ENCODE peak calls at places on chromosomes 16 and 17, in ten cellular contexts. One of them, this sample, is unnamed.

GRCh38 chr16:17439580-17439979 is 31.2 kb downstream of the XYLT1 start:
- DNase-seq in kidney: no peak
- DNase-seq in sigmoid colon: no peak
- DNase-seq in GM23338: no peak
- DNase-seq in breast epithelium: no peak
- DNase-seq in MM.1S: no peak
- DNase-seq in neural progenitor cell: no peak
- DNase-seq in hepatocyte: no peak
- DNase-seq in psoas muscle: no peak
- DNase-seq in heart left ventricle: no peak
- DNase-seq in this sample: no peak

GRCh38 chr16:11128211-11129123 is 127.5 kb downstream of the SOCS1 start:
- DNase-seq in kidney: no peak
- DNase-seq in sigmoid colon: peak; percentile 70
- DNase-seq in GM23338: no peak
- DNase-seq in breast epithelium: no peak
- DNase-seq in MM.1S: no peak
- DNase-seq in neural progenitor cell: no peak
- DNase-seq in hepatocyte: peak; percentile 44
- DNase-seq in psoas muscle: no peak
- DNase-seq in heart left ventricle: peak; percentile 59
- DNase-seq in this sample: no peak

GRCh38 chr17:67421869-67422273 is 44.8 kb downstream of the PITPNC1 start:
- DNase-seq in kidney: no peak
- DNase-seq in sigmoid colon: no peak
- DNase-seq in GM23338: peak; percentile 24
- DNase-seq in breast epithelium: peak; percentile 57
- DNase-seq in MM.1S: no peak
- DNase-seq in neural progenitor cell: no peak
- DNase-seq in hepatocyte: no peak
- DNase-seq in psoas muscle: no peak
- DNase-seq in heart left ventricle: no peak
- DNase-seq in this sample: no peak

GRCh38 chr16:56262148-56262878 is 71.0 kb downstream of the GNAO1 start:
- DNase-seq in kidney: no peak
- DNase-seq in sigmoid colon: peak; percentile 72
- DNase-seq in GM23338: no peak
- DNase-seq in breast epithelium: no peak
- DNase-seq in MM.1S: no peak
- DNase-seq in neural progenitor cell: no peak
- DNase-seq in hepatocyte: peak; percentile 72
- DNase-seq in psoas muscle: no peak
- DNase-seq in heart left ventricle: no peak
- DNase-seq in this sample: no peak

GRCh38 chr17:2721603-2722002 is 10.0 kb upstream of the CLUH start:
- DNase-seq in kidney: no peak
- DNase-seq in sigmoid colon: no peak
- DNase-seq in GM23338: no peak
- DNase-seq in breast epithelium: no peak
- DNase-seq in MM.1S: no peak
- DNase-seq in neural progenitor cell: no peak
- DNase-seq in hepatocyte: no peak
- DNase-seq in psoas muscle: no peak
- DNase-seq in heart left ventricle: no peak
- DNase-seq in this sample: no peak

GRCh38 chr16:47262938-47263337 is 119.2 kb upstream of the NETO2 start:
- DNase-seq in kidney: no peak
- DNase-seq in sigmoid colon: no peak
- DNase-seq in GM23338: no peak
- DNase-seq in breast epithelium: no peak
- DNase-seq in MM.1S: no peak
- DNase-seq in neural progenitor cell: no peak
- DNase-seq in hepatocyte: no peak
- DNase-seq in psoas muscle: no peak
- DNase-seq in heart left ventricle: no peak
- DNase-seq in this sample: no peak

GRCh38 chr16:15604460-15605390 is 38.2 kb downstream of the MARF1 start:
- DNase-seq in kidney: no peak
- DNase-seq in sigmoid colon: no peak
- DNase-seq in GM23338: no peak
- DNase-seq in breast epithelium: no peak
- DNase-seq in MM.1S: no peak
- DNase-seq in neural progenitor cell: no peak
- DNase-seq in hepatocyte: no peak
- DNase-seq in psoas muscle: no peak
- DNase-seq in heart left ventricle: no peak
- DNase-seq in this sample: no peak

GRCh38 chr16:57834936-57835335 is 32.6 kb upstream of the KIFC3 start:
- DNase-seq in kidney: no peak
- DNase-seq in sigmoid colon: no peak
- DNase-seq in GM23338: peak; percentile 58
- DNase-seq in breast epithelium: no peak
- DNase-seq in MM.1S: no peak
- DNase-seq in neural progenitor cell: peak; percentile 48
- DNase-seq in hepatocyte: no peak
- DNase-seq in psoas muscle: no peak
- DNase-seq in heart left ventricle: no peak
- DNase-seq in this sample: no peak

DNA sequence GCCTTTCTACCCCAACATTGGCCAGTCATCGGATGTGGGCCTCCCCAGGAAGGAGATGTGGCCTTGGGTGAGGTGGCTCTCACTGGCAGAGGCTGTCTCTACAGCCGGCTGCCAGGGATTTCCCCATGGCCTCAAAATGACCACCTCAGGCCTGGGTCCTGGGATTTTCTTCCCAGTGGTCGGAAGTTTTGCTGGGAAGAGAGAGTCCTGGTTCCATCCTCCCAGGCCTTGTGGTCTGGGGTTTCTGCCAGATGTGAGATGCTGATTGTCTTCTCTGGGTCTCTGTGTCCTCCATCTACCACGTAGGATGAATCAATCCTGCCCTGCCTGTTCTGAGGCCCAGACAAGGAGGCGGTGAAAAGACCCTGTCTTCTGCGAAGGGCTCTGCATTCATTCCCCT is 47.1 kb downstream of the NLRP1 start:
- DNase-seq in kidney: no peak
- DNase-seq in sigmoid colon: no peak
- DNase-seq in GM23338: no peak
- DNase-seq in breast epithelium: no peak
- DNase-seq in MM.1S: no peak
- DNase-seq in neural progenitor cell: no peak
- DNase-seq in hepatocyte: peak; percentile 4
- DNase-seq in psoas muscle: no peak
- DNase-seq in heart left ventricle: no peak
- DNase-seq in this sample: no peak
- H3K36me3 ChIP-seq in kidney: no peaks in the 10 kb centered on the region
- H3K36me3 ChIP-seq in sigmoid colon: no peaks in the 10 kb centered on the region
- H3K36me3 ChIP-seq in GM23338: no peaks in the 10 kb centered on the region
- H3K36me3 ChIP-seq in breast epithelium: no peaks in the 10 kb centered on the region
- H3K36me3 ChIP-seq in MM.1S: no peaks in the 10 kb centered on the region
- H3K36me3 ChIP-seq in neural progenitor cell: no peaks in the 10 kb centered on the region
- H3K36me3 ChIP-seq in hepatocyte: no peaks in the 10 kb centered on the region
- H3K36me3 ChIP-seq in psoas muscle: peaks cover 21% of the 10 kb centered on the region
- H3K36me3 ChIP-seq in heart left ventricle: peaks cover 91% of the 10 kb centered on the region
- H3K36me3 ChIP-seq in this sample: no peaks in the 10 kb centered on the region

DNA sequence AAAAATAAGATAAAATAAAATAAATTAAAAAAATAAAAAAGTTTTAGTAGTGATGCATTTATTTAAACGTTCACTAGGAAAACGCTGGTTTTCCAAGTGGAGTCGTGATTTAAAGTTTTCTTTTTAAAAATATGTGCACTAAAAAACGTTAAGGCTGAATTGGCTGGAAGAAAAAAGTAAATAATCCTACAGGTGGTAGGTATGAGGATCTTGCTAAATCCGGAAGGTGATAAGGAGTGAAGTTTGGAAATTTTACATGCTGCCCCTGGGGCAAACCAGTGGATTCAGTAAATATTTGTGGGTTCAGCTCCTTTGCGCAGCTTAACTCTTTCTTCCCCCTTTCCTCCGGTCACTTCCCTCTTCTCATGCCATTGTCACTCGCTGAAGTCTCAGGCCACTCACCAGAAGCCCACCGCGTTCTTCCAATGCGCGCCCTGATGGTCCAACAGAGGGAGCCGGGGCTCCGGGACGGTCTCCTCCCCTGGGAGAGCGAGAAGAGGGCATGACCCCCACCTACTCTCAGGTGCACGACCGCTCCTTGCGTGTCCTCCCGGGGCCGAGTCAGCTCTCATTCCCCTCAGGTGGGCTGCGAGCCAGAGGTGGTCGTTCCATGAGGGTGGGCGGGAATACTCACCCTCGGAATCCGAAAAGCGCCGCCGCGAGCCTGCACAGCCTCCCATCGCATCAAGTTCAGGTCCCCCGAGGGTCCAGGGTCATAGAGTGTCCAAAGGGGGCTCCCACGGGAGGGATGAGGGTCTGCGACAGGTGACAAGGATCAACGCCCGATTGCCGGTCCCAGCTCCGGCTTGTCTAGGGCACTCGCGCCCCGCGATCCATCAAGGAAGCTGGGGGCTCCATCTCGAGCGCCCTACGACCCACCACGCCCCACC is 549 bp downstream of the CLN3 start:
- DNase-seq in kidney: peak; percentile 83
- DNase-seq in sigmoid colon: peak; percentile 77
- DNase-seq in GM23338: peak; percentile 64
- DNase-seq in breast epithelium: peak; percentile 40
- DNase-seq in MM.1S: peak; percentile 20
- DNase-seq in neural progenitor cell: peak; percentile 64
- DNase-seq in hepatocyte: peak; percentile 52
- DNase-seq in psoas muscle: peak; percentile 44
- DNase-seq in heart left ventricle: peak; percentile 44
- DNase-seq in this sample: peak; percentile 39
- H3K27ac ChIP-seq in kidney: peak overlapping the region; percentile 98
- H3K27ac ChIP-seq in sigmoid colon: peak overlapping the region; percentile 92
- H3K27ac ChIP-seq in GM23338: no peak overlapping the region
- H3K27ac ChIP-seq in breast epithelium: peak overlapping the region; percentile 98
- H3K27ac ChIP-seq in MM.1S: peak overlapping the region; percentile 84
- H3K27ac ChIP-seq in neural progenitor cell: no peak overlapping the region
- H3K27ac ChIP-seq in hepatocyte: peak overlapping the region; percentile 96
- H3K27ac ChIP-seq in psoas muscle: peak overlapping the region; percentile 98
- H3K27ac ChIP-seq in heart left ventricle: peak overlapping the region; percentile 95
- H3K27ac ChIP-seq in this sample: peak overlapping the region; percentile 90

GRCh38 chr17:78422267-78422605 is 43.8 kb downstream of the PGS1 start:
- DNase-seq in kidney: no peak
- DNase-seq in sigmoid colon: no peak
- DNase-seq in GM23338: no peak
- DNase-seq in breast epithelium: no peak
- DNase-seq in MM.1S: no peak
- DNase-seq in neural progenitor cell: no peak
- DNase-seq in hepatocyte: no peak
- DNase-seq in psoas muscle: no peak
- DNase-seq in heart left ventricle: no peak
- DNase-seq in this sample: no peak
- TF ChIP-seq CTCF in kidney: no peak
- TF ChIP-seq CTCF in sigmoid colon: peak; percentile 29
- TF ChIP-seq CTCF in GM23338: no peak
- TF ChIP-seq CTCF in breast epithelium: no peak
- TF ChIP-seq CTCF in MM.1S: peak; percentile 2
- TF ChIP-seq CTCF in neural progenitor cell: no peak
- TF ChIP-seq CTCF in hepatocyte: no peak
- TF ChIP-seq CTCF in psoas muscle: no peak
- TF ChIP-seq CTCF in heart left ventricle: no peak
- TF ChIP-seq CTCF in this sample: no peak

GRCh38 chr16:4356820-4357219 is 5.7 kb upstream of the PAM16 start:
- DNase-seq in kidney: no peak
- DNase-seq in sigmoid colon: no peak
- DNase-seq in GM23338: no peak
- DNase-seq in breast epithelium: no peak
- DNase-seq in MM.1S: no peak
- DNase-seq in neural progenitor cell: no peak
- DNase-seq in hepatocyte: no peak
- DNase-seq in psoas muscle: no peak
- DNase-seq in heart left ventricle: no peak
- DNase-seq in this sample: no peak

GRCh38 chr16:4359914-4360313 is 8.8 kb upstream of the PAM16 start:
- DNase-seq in kidney: no peak
- DNase-seq in sigmoid colon: no peak
- DNase-seq in GM23338: no peak
- DNase-seq in breast epithelium: no peak
- DNase-seq in MM.1S: no peak
- DNase-seq in neural progenitor cell: no peak
- DNase-seq in hepatocyte: no peak
- DNase-seq in psoas muscle: no peak
- DNase-seq in heart left ventricle: no peak
- DNase-seq in this sample: no peak

GRCh38 chr16:4358831-4359561 is 7.9 kb upstream of the PAM16 start:
- DNase-seq in kidney: peak; percentile 88
- DNase-seq in sigmoid colon: peak; percentile 84
- DNase-seq in GM23338: peak; percentile 88
- DNase-seq in breast epithelium: no peak
- DNase-seq in MM.1S: no peak
- DNase-seq in neural progenitor cell: peak; percentile 88
- DNase-seq in hepatocyte: peak; percentile 78
- DNase-seq in psoas muscle: peak; percentile 78
- DNase-seq in heart left ventricle: no peak
- DNase-seq in this sample: peak; percentile 69

GRCh38 chr16:4360538-4361021 is 9.5 kb upstream of the PAM16 start:
- DNase-seq in kidney: peak; percentile 72
- DNase-seq in sigmoid colon: no peak
- DNase-seq in GM23338: no peak
- DNase-seq in breast epithelium: no peak
- DNase-seq in MM.1S: no peak
- DNase-seq in neural progenitor cell: peak; percentile 50
- DNase-seq in hepatocyte: no peak
- DNase-seq in psoas muscle: no peak
- DNase-seq in heart left ventricle: no peak
- DNase-seq in this sample: no peak

GRCh38 chr16:4358236-4358635 is 7.1 kb upstream of the PAM16 start:
- DNase-seq in kidney: no peak
- DNase-seq in sigmoid colon: peak; percentile 63
- DNase-seq in GM23338: no peak
- DNase-seq in breast epithelium: no peak
- DNase-seq in MM.1S: no peak
- DNase-seq in neural progenitor cell: no peak
- DNase-seq in hepatocyte: no peak
- DNase-seq in psoas muscle: no peak
- DNase-seq in heart left ventricle: no peak
- DNase-seq in this sample: no peak
- H3K36me3 ChIP-seq in kidney: peaks cover 2% of the 10 kb centered on the region
- H3K36me3 ChIP-seq in sigmoid colon: no peaks in the 10 kb centered on the region
- H3K36me3 ChIP-seq in GM23338: no peaks in the 10 kb centered on the region
- H3K36me3 ChIP-seq in breast epithelium: no peaks in the 10 kb centered on the region
- H3K36me3 ChIP-seq in MM.1S: no peaks in the 10 kb centered on the region
- H3K36me3 ChIP-seq in neural progenitor cell: no peaks in the 10 kb centered on the region
- H3K36me3 ChIP-seq in hepatocyte: no peaks in the 10 kb centered on the region
- H3K36me3 ChIP-seq in psoas muscle: peaks cover 23% of the 10 kb centered on the region
- H3K36me3 ChIP-seq in heart left ventricle: peaks cover 28% of the 10 kb centered on the region
- H3K36me3 ChIP-seq in this sample: peaks cover 63% of the 10 kb centered on the region

DNA sequence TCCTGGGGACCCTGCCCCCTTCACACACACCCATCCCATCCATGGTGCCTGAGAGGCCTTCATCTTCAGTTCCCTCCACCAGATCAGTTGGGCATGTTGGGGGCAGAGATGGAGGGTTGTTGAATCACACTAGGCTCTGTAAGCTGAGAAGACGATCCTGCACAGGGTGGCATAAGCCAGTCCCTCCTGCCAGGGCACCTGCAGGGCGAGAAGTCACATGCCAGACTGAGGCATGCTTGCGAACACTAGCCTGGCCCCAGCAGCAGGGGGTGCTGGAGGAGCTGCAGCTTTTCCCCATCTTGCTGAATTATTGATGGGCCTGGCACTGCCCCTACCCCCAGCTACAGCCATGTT is 6.1 kb upstream of the TBX2 start:
- DNase-seq in kidney: no peak
- DNase-seq in sigmoid colon: no peak
- DNase-seq in GM23338: no peak
- DNase-seq in breast epithelium: no peak
- DNase-seq in MM.1S: no peak
- DNase-seq in neural progenitor cell: no peak
- DNase-seq in hepatocyte: no peak
- DNase-seq in psoas muscle: no peak
- DNase-seq in heart left ventricle: no peak
- DNase-seq in this sample: no peak
- H3K27ac ChIP-seq in kidney: peak overlapping the region; percentile 95
- H3K27ac ChIP-seq in sigmoid colon: no peak overlapping the region
- H3K27ac ChIP-seq in GM23338: no peak overlapping the region
- H3K27ac ChIP-seq in breast epithelium: peak overlapping the region; percentile 94
- H3K27ac ChIP-seq in MM.1S: no peak overlapping the region
- H3K27ac ChIP-seq in neural progenitor cell: no peak overlapping the region
- H3K27ac ChIP-seq in hepatocyte: no peak overlapping the region
- H3K27ac ChIP-seq in psoas muscle: no peak overlapping the region
- H3K27ac ChIP-seq in heart left ventricle: no peak overlapping the region
- H3K27ac ChIP-seq in this sample: peak overlapping the region; percentile 25